ENCODE peak calls at places on chromosome 12, in nine cellular contexts. U is DND-41; F is natural killer cell; X is A549; T is upper lobe of left lung; Q is Right ventricle myocardium inferior; Y is CD8-positive, alpha-beta T cell; I is T-helper 17 cell; D is sciatic nerve. C is an unnamed sample.

GRCh38 chr12:84697141-84697540 is 215.5 kb downstream of the SLC6A15 start:
- ATAC-seq in I (no peak), Q (no peak), X (no peak), D (no peak), U (no peak), F (no peak), Y (no peak), T (no peak), C (peak)

GRCh38 chr12:7161811-7162210 is 27.7 kb upstream of the PEX5 start:
- ATAC-seq in T (no peak), F (no peak), Y (no peak), Q (no peak), D (peak), X (peak), U (no peak), I (no peak), C (no peak)

GRCh38 chr12:127280393-127281275 is 986.3 kb upstream of the TMEM132C start:
- ATAC-seq in X (peak), I (peak), T (peak), Y (peak), F (peak), Q (no peak), D (no peak), U (no peak), C (no peak)

GRCh38 chr12:2064078-2064507 is 11.3 kb downstream of the CACNA1C start:
- ATAC-seq in T (peak), X (no peak), Q (no peak), D (peak), U (peak), I (peak), F (peak), Y (peak), C (peak)

GRCh38 chr12:6058481-6059161 is 65.8 kb downstream of the VWF start:
- ATAC-seq in Q (no peak), D (no peak), F (no peak), I (no peak), T (no peak), Y (no peak), X (no peak), U (no peak), C (no peak)

GRCh38 chr12:127560041-127560478 is 706.9 kb upstream of the TMEM132C start:
- ATAC-seq in X (no peak), Q (no peak), T (no peak), I (no peak), Y (no peak), D (no peak), U (no peak), F (no peak), C (no peak)

GRCh38 chr12:104164635-104165034 is 26.6 kb upstream of the NFYB start:
- ATAC-seq in F (no peak), X (no peak), I (no peak), D (no peak), Y (no peak), Q (peak), T (no peak), U (no peak), C (no peak)

GRCh38 chr12:29616664-29617409 is 119.4 kb upstream of the OVCH1 start:
- ATAC-seq in I (no peak), D (no peak), X (no peak), Q (no peak), Y (no peak), F (no peak), T (peak), U (no peak), C (no peak)

GRCh38 chr12:131773582-131774221 is 54.5 kb upstream of the MMP17 start:
- ATAC-seq in D (peak), F (peak), Q (no peak), I (peak), T (peak), Y (peak), U (peak), X (no peak), C (no peak)

GRCh38 chr12:116276433-116277216 is 868 bp downstream of the MED13L start:
- ATAC-seq in Q (peak), Y (peak), I (peak), X (peak), U (peak), D (peak), T (peak), F (peak), C (peak)

GRCh38 chr12:121911824-121912585 is 6.4 kb upstream of the CFAP251 start:
- ATAC-seq in I (peak), Y (no peak), T (no peak), U (no peak), X (no peak), F (no peak), Q (no peak), D (no peak), C (no peak)

GRCh38 chr12:69417741-69418167 is 52.4 kb upstream of the FRS2 start:
- ATAC-seq in I (no peak), U (no peak), T (no peak), Q (no peak), Y (no peak), X (no peak), F (no peak), D (no peak), C (no peak)